ENCODE peak calls at places on chromosome 18, in four cellular contexts. E, Z, R and J are unnamed samples.

GRCh38 chr18:51138936-51139335 is 58.5 kb downstream of the MEX3C start:
- DNase-seq in E (no peak), Z (no peak), R (no peak), J (no peak)

GRCh38 chr18:8926464-8926863 is 176.0 kb upstream of the NDUFV2 start:
- DNase-seq in E (no peak), Z (no peak), R (no peak), J (no peak)

GRCh38 chr18:74745658-74746403 is 148.2 kb downstream of the ZNF407 start:
- DNase-seq in E (no peak), Z (peak), R (peak), J (no peak)

GRCh38 chr18:35158728-35159443 is 81.9 kb upstream of the ZNF397 start:
- DNase-seq in E (no peak), Z (no peak), R (no peak), J (no peak)

GRCh38 chr18:76565238-76566173 is 70.5 kb upstream of the ZNF516 start:
- DNase-seq in E (peak), Z (peak), R (peak), J (peak)

GRCh38 chr18:475202-475624 is 25.3 kb downstream of the COLEC12 start:
- DNase-seq in E (no peak), Z (peak), R (peak), J (peak)

GRCh38 chr18:12366379-12366778 is 10.6 kb downstream of the AFG3L2 start:
- DNase-seq in E (no peak), Z (no peak), R (no peak), J (no peak)

GRCh38 chr18:9120796-9121195 is 15.8 kb upstream of the ANKRD12 start:
- DNase-seq in E (no peak), Z (no peak), R (no peak), J (no peak)

GRCh38 chr18:22032392-22032961 is 136.9 kb upstream of the GATA6 start:
- DNase-seq in E (no peak), Z (peak), R (peak), J (no peak)

GRCh38 chr18:28576941-28577340 is 400.0 kb upstream of the CDH2 start:
- DNase-seq in E (no peak), Z (peak), R (no peak), J (no peak)

GRCh38 chr18:48161201-48161910 is 230.9 kb upstream of the SMAD2 start:
- DNase-seq in E (peak), Z (peak), R (peak), J (peak)
- H3K14ac ChIP-seq in E (no peak), Z (no peak), R (no peak), J (peak)

GRCh38 chr18:48167901-48168300 is 237.4 kb upstream of the SMAD2 start:
- DNase-seq in E (no peak), Z (no peak), R (no peak), J (no peak)
- H3K14ac ChIP-seq in E (no peak), Z (no peak), R (no peak), J (no peak)

DNA sequence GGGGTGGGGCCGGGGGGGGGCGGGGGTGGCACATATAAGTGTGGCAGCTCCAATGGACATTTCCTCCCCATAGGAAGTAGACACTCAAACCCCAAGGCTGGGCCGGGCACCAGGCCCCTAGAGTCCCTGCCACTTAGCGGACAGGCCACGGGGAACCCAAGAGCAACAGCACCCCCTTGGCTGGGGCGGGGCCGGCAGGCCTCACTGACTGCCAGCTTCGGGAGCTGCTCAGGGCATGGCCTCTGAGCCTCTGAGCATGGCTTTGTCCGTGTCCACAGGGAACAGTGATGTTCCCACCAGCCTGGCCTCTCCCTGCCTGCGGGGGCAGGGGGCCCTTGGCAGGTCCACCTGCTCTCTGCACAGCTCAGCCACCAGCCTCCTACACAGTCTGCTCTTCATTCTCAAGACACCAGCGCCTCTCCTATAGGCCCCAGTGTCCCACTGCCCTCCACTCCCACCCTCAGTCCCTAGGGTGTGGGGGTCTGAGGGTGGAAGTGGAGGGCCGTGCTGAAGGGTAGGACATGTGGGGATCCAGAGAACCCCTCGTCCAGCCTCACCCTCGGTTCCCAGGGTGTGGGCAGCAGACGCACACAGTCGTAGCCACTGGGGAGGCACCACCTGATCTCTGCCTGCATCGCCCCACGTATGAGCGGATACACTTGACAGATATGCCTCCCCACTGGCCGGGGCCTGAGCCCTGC is 106.7 kb downstream of the FAM210A start:
- DNase-seq in E (no peak), Z (no peak), R (no peak), J (no peak)
- H3K14ac ChIP-seq in E (no peak), Z (no peak), R (no peak), J (no peak)

DNA sequence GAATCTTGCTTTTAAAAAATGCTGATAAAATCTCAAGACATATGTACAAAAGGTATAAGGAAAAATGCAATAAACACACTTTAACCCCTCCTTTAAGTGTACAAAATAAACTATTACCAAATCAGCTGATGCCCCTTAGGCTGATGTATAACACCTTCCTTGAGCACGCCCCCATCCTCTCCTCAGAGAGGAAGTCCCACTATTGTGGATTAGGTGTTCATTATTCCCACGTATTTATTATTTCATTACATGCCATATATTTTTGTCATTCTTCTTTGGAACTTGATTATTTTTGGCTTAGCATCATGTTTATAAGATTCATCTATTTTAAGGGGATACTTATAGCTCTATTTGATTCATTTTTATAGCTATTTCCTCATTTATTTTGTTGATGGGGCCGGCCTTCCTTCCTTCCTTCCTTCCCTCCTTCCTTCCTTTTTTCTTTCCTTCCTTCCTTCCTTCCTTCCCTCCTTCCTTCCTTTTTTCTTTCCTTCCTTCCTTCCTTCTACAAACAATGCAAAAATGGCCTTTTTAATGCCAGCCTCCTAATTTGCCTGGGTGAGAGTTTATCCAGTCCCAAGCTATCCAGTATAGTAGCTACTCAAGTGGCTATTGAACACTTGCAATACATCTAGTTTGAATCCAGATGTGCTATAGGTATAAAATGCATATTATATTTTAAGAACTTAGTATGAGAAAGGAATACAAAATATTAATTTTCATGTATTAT is 4.0 kb downstream of the SERPINB13 start:
- DNase-seq in E (no peak), Z (no peak), R (no peak), J (no peak)
- H3K14ac ChIP-seq in E (no peak), Z (no peak), R (no peak), J (no peak)

DNA sequence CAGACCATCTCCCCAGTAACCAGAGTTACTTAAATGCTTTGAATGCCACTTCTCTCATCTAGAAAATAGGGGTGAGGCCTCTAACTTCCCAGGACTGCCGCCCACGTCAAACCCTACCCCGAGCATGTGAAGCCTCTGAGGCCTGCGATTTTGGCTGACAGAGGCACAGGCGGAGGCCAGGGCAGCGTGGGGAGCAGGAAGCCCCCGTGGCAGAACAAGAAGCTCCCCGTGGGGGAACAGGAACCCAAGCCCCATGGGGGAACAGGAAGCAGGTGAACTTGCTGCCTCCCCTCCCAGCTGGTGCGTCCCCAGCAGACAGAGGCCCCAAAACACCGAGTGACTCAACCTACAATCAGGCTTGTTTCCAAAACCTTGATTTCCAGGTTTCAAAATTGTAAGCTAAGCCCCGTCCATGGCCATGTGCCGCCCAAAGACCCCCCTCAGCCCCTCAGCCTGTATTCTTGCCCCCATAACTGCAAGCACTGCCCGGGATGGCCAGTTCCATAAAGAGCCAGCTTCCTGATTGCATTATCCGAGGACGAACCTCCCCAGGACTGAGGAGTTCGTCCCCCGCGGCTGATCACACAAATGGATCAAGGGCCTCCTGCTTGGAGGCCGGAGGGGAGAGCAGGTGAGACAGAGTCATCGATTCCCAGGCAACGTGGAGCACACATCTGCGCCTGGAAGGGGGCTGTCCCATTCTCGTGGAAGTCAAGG is 36.4 kb upstream of the CTDP1 start:
- DNase-seq in E (no peak), Z (no peak), R (no peak), J (no peak)
- H3K14ac ChIP-seq in E (no peak), Z (no peak), R (no peak), J (no peak)